ENCODE peak calls at places on chromosomes 1 and 21, in six cellular contexts. N is IMR-90, P is esophagus muscularis mucosa, J is uterus, H is stomach, C is A549. I is an unnamed sample.

GRCh38 chr1:52358851-52359497 is 7.0 kb downstream of the CC2D1B start:
- DNase-seq in N (no peak), P (no peak), J (no peak), H (no peak), C (no peak), I (no peak)

GRCh38 chr1:24673336-24673735 is 30.2 kb downstream of the SRRM1 start:
- DNase-seq in N (peak; percentile 34), P (no peak), J (no peak), H (no peak), C (no peak), I (no peak)

GRCh38 chr21:45293214-45293725 is 5.6 kb upstream of the POFUT2 start:
- DNase-seq in N (no peak), P (no peak), J (no peak), H (peak; percentile 22), C (no peak), I (peak; percentile 50)

GRCh38 chr1:78650114-78650513 is 483 bp downstream of the IFI44 start:
- DNase-seq in N (no peak), P (no peak), J (no peak), H (no peak), C (no peak), I (no peak)

GRCh38 chr1:89688607-89689006 is 55.7 kb downstream of the LRRC8C start:
- DNase-seq in N (no peak), P (no peak), J (no peak), H (no peak), C (no peak), I (no peak)

GRCh38 chr21:45264146-45264918 is 23.4 kb downstream of the POFUT2 start:
- DNase-seq in N (no peak), P (no peak), J (no peak), H (peak; percentile 17), C (no peak), I (no peak)

GRCh38 chr1:111467805-111468716 is 5.7 kb upstream of the C1orf162 start:
- DNase-seq in N (no peak), P (no peak), J (no peak), H (no peak), C (no peak), I (no peak)

GRCh38 chr1:175600721-175601440 is 142.5 kb downstream of the TNR start:
- DNase-seq in N (no peak), P (no peak), J (no peak), H (no peak), C (no peak), I (no peak)

GRCh38 chr1:179081696-179082307 is at the start of gene TOR3A:
- DNase-seq in N (peak; percentile 85), P (peak; percentile 98), J (peak; percentile 88), H (peak; percentile 94), C (peak; percentile 83), I (peak; percentile 96)
- TF ChIP-seq POLR2A in N (peak; percentile 64), P (peak; percentile 83), J (peak; percentile 86), H (peak; percentile 47), C (peak; percentile 88), I (peak; percentile 89)

GRCh38 chr1:108815566-108815965 is 41.3 kb downstream of the AKNAD1 start:
- DNase-seq in N (no peak), P (no peak), J (no peak), H (no peak), C (no peak), I (no peak)

GRCh38 chr1:108814343-108815125 is 42.4 kb downstream of the AKNAD1 start:
- DNase-seq in N (peak; percentile 38), P (no peak), J (peak; percentile 54), H (no peak), C (no peak), I (no peak)

GRCh38 chr1:108817016-108817415 is 39.9 kb downstream of the AKNAD1 start:
- DNase-seq in N (peak; percentile 74), P (no peak), J (peak; percentile 28), H (no peak), C (no peak), I (no peak)

GRCh38 chr1:108817811-108818210 is 39.1 kb downstream of the AKNAD1 start:
- DNase-seq in N (no peak), P (no peak), J (no peak), H (no peak), C (no peak), I (no peak)

GRCh38 chr1:108816049-108816882 is 40.6 kb downstream of the AKNAD1 start:
- DNase-seq in N (peak; percentile 93), P (no peak), J (peak; percentile 83), H (peak; percentile 45), C (no peak), I (peak; percentile 92)
- TF ChIP-seq POLR2A in N (peak; percentile 51), P (no peak), J (no peak), H (no peak), C (no peak), I (peak; percentile 46)

DNA sequence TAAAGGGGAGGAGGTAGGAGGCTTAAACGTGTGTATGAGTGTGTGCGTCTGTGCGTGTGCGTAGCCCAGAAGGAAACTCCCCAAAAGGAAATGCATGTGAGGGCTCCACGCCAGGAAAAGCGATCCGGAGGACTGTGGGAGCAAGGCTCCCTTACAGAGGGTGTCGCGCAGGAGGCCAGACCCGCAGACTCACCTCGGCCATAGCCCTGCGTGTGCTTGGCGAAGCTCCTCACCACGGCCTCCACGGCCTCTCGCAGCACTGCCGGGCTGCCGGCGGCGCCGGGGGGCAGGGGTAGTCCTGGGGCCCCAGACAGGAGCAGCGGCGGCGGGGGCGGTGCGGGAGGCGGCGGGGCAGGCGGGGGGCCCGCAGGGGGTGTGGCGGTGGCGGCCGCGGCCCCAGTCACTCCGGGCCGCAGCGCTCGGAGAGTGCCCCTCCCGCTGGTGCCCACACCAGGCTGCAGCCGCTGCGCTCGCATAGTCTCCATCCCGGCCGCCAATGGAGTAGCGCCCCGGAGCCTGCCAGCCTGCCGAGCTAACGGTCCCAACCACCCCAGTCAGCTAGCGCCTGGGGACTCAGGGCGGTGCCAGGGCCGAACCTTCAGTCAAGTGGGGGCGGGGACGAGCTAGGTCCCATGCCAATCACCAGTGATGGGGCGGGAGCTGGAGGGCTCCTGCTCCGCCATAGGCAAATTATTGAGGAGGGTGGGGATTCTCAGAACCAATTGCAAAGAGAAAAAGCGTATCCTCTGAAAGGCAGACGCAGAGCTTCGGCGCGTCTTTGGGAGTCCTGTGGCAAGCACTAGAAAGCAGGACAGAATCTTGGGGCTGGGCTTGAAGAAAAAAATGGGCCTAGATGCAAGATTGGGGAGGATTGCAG is at the start of gene LIX1L:
- DNase-seq in N (peak; percentile 96), P (peak; percentile 98), J (peak; percentile 96), H (peak; percentile 96), C (peak; percentile 97), I (peak; percentile 98)
- TF ChIP-seq POLR2A in N (peak; percentile 86), P (peak; percentile 84), J (peak; percentile 98), H (peak; percentile 34), C (peak; percentile 66), I (peak; percentile 71)

GRCh38 chr1:41023279-41023990 is 1.9 kb upstream of the SLFNL1 start:
- DNase-seq in N (no peak), P (no peak), J (no peak), H (no peak), C (no peak), I (no peak)
- TF ChIP-seq POLR2A in N (no peak), P (no peak), J (no peak), H (no peak), C (no peak), I (no peak)